ENCODE peak calls at places on chromosomes 13 and 19, in eight cellular contexts. K is breast epithelium, A is bronchial epithelial cell, O is heart right ventricle, P is AG10803, Y is AG09319, L is thoracic aorta, X is gastrocnemius medialis. J is an unnamed sample.

GRCh38 chr13:33004454-33004853 is 11.8 kb upstream of the KL start:
- DNase-seq in K (no peak), A (no peak), O (peak; percentile 68), P (no peak), Y (no peak), L (no peak), X (peak; percentile 31), J (no peak)

GRCh38 chr19:47109541-47110375 is 3.8 kb downstream of the ZC3H4 start:
- DNase-seq in K (no peak), A (peak; percentile 63), O (no peak), P (peak; percentile 47), Y (no peak), L (no peak), X (no peak), J (no peak)

GRCh38 chr19:33472696-33473624 is 48.6 kb downstream of the PEPD start:
- DNase-seq in K (no peak), A (peak; percentile 35), O (no peak), P (peak; percentile 95), Y (peak; percentile 63), L (no peak), X (no peak), J (no peak)

GRCh38 chr13:29754486-29754806 is 96.0 kb downstream of the UBL3 start:
- DNase-seq in K (no peak), A (no peak), O (no peak), P (peak; percentile 47), Y (no peak), L (no peak), X (no peak), J (no peak)

GRCh38 chr13:48505597-48506091 is 27.2 kb downstream of the RCBTB2 start:
- DNase-seq in K (no peak), A (peak; percentile 30), O (peak; percentile 68), P (peak; percentile 88), Y (peak; percentile 75), L (no peak), X (peak; percentile 42), J (no peak)

GRCh38 chr19:43464089-43464775 is 1.2 kb downstream of the LYPD3 start:
- DNase-seq in K (peak; percentile 77), A (no peak), O (peak; percentile 85), P (no peak), Y (no peak), L (peak; percentile 48), X (no peak), J (no peak)

GRCh38 chr19:47296036-47296435 is 13.6 kb upstream of the C5AR1 start:
- DNase-seq in K (no peak), A (peak; percentile 61), O (peak; percentile 83), P (peak; percentile 69), Y (peak; percentile 48), L (peak; percentile 58), X (peak; percentile 41), J (no peak)

GRCh38 chr13:66723606-66724005 is 506.5 kb downstream of the PCDH9 start:
- DNase-seq in K (no peak), A (no peak), O (no peak), P (no peak), Y (no peak), L (no peak), X (no peak), J (no peak)

GRCh38 chr13:42930136-42930535 is 61.9 kb downstream of the EPSTI1 start:
- DNase-seq in K (no peak), A (no peak), O (no peak), P (no peak), Y (no peak), L (no peak), X (no peak), J (no peak)

GRCh38 chr19:15331419-15332310 is 674 bp downstream of the BRD4 start:
- DNase-seq in K (no peak), A (no peak), O (peak; percentile 42), P (peak; percentile 39), Y (no peak), L (no peak), X (peak; percentile 63), J (no peak)

GRCh38 chr19:16372065-16372915 is 47.7 kb downstream of the KLF2 start:
- DNase-seq in K (no peak), A (no peak), O (no peak), P (no peak), Y (no peak), L (no peak), X (no peak), J (no peak)

GRCh38 chr13:113359556-113359955 is 4.4 kb downstream of the GRTP1 start:
- DNase-seq in K (no peak), A (no peak), O (no peak), P (no peak), Y (no peak), L (no peak), X (no peak), J (no peak)

GRCh38 chr13:112822851-112823250 is 133.0 kb downstream of the ATP11A start:
- DNase-seq in K (no peak), A (no peak), O (no peak), P (no peak), Y (no peak), L (no peak), X (no peak), J (no peak)

GRCh38 chr19:44003461-44004134 is 841 bp downstream of the ZNF230 start:
- DNase-seq in K (no peak), A (peak; percentile 16), O (peak; percentile 15), P (no peak), Y (no peak), L (no peak), X (no peak), J (no peak)

GRCh38 chr13:101915333-101915732 is 462.9 kb downstream of the ITGBL1 start:
- DNase-seq in K (no peak), A (no peak), O (no peak), P (no peak), Y (no peak), L (no peak), X (no peak), J (no peak)

GRCh38 chr13:71460179-71460578 is 406.8 kb downstream of the DACH1 start:
- DNase-seq in K (no peak), A (peak; percentile 18), O (no peak), P (no peak), Y (no peak), L (no peak), X (no peak), J (no peak)

GRCh38 chr13:57629391-57629804 is 2.1 kb upstream of the PCDH17 start:
- DNase-seq in K (peak; percentile 49), A (no peak), O (peak; percentile 11), P (no peak), Y (no peak), L (no peak), X (no peak), J (no peak)

GRCh38 chr19:53196777-53197396 is 3.7 kb upstream of the ZNF665 start:
- DNase-seq in K (peak; percentile 99), A (peak; percentile 69), O (peak; percentile 98), P (peak; percentile 88), Y (peak; percentile 72), L (peak; percentile 91), X (peak; percentile 81), J (peak; percentile 55)

GRCh38 chr13:68727165-68727564 is 1380.5 kb upstream of the ATXN8OS start:
- DNase-seq in K (no peak), A (no peak), O (no peak), P (no peak), Y (no peak), L (no peak), X (no peak), J (no peak)

GRCh38 chr19:49591731-49592485 is 926 bp downstream of the PRR12 start:
- DNase-seq in K (no peak), A (peak; percentile 31), O (peak; percentile 42), P (peak; percentile 39), Y (no peak), L (no peak), X (no peak), J (no peak)

GRCh38 chr19:14056741-14057356 is 5.0 kb downstream of the PALM3 start:
- DNase-seq in K (no peak), A (no peak), O (no peak), P (no peak), Y (no peak), L (no peak), X (no peak), J (no peak)

GRCh38 chr13:75217949-75218348 is 264.0 kb downstream of the TBC1D4 start:
- DNase-seq in K (no peak), A (no peak), O (no peak), P (peak; percentile 95), Y (peak; percentile 31), L (no peak), X (no peak), J (peak; percentile 75)
- TF ChIP-seq CTCF in K (no peak), A (no peak), O (no peak), P (peak; percentile 31), Y (peak; percentile 12), L (no peak), X (no peak), J (no peak)

GRCh38 chr19:8337728-8338127 is 5.3 kb downstream of the KANK3 start:
- DNase-seq in K (no peak), A (no peak), O (no peak), P (no peak), Y (no peak), L (no peak), X (no peak), J (no peak)
- TF ChIP-seq CTCF in K (no peak), A (no peak), O (no peak), P (no peak), Y (no peak), L (no peak), X (no peak), J (no peak)

DNA sequence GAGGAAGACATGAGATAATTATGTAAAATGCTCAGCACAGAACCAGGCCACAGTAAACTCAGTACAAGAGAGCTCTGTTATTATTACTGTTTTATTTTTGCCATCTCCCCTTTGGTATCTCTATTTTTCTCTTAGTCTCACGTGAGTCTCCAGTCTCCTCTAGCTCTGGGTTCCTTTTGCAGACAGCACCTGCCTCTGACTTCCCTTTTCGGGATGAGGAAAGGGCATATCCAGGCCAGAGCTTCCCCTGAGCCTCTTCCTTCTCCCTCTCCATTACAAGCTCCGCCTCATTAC is 6.1 kb upstream of the CNFN start:
- DNase-seq in K (no peak), A (no peak), O (no peak), P (no peak), Y (peak; percentile 5), L (no peak), X (peak; percentile 37), J (no peak)
- TF ChIP-seq CTCF in K (no peak), A (no peak), O (no peak), P (no peak), Y (no peak), L (no peak), X (no peak), J (no peak)

GRCh38 chr19:55529636-55530230 is 7.2 kb downstream of the SBK2 start:
- DNase-seq in K (no peak), A (no peak), O (no peak), P (no peak), Y (no peak), L (no peak), X (no peak), J (no peak)

GRCh38 chr19:55526216-55527196 is 10.4 kb downstream of the SBK2 start:
- DNase-seq in K (peak; percentile 78), A (peak; percentile 35), O (peak; percentile 72), P (peak; percentile 49), Y (peak; percentile 16), L (no peak), X (peak; percentile 88), J (no peak)

GRCh38 chr19:55525289-55526101 is 11.4 kb downstream of the SBK2 start:
- DNase-seq in K (no peak), A (no peak), O (no peak), P (no peak), Y (no peak), L (no peak), X (no peak), J (no peak)

GRCh38 chr19:55527197-55528029 is 9.5 kb downstream of the SBK2 start:
- DNase-seq in K (no peak), A (no peak), O (no peak), P (no peak), Y (no peak), L (no peak), X (no peak), J (no peak)

GRCh38 chr19:55528030-55528801 is 8.7 kb downstream of the SBK2 start:
- DNase-seq in K (no peak), A (no peak), O (no peak), P (peak; percentile 37), Y (no peak), L (no peak), X (no peak), J (no peak)
- TF ChIP-seq CTCF in K (no peak), A (no peak), O (no peak), P (peak; percentile 27), Y (peak; percentile 14), L (no peak), X (no peak), J (no peak)

J was measured in retinal pigment epithelial cell.